ENCODE peak calls at places on chromosomes 4 and X, in eight cellular contexts. X is H54; S is dermis microvascular lymphatic vessel endothelial cell; E is nephron progenitor cell; I is fibroblast of mammary gland; U is CD8-positive, alpha-beta memory T cell; D is GM19239; K is fibroblast of lung. B is an unnamed sample.

GRCh38 chrX:5842601-5843000 is 386.1 kb downstream of the NLGN4X start:
- DNase-seq in X (no peak), S (no peak), E (no peak), I (no peak), U (no peak), D (no peak), K (no peak), B (no peak)

GRCh38 chr4:125359960-125360628 is 45.3 kb downstream of the FAT4 start:
- DNase-seq in X (no peak), S (no peak), E (no peak), I (no peak), U (no peak), D (no peak), K (no peak), B (no peak)

GRCh38 chr4:153387981-153388380 is 43.5 kb downstream of the MND1 start:
- DNase-seq in X (no peak), S (no peak), E (no peak), I (no peak), U (no peak), D (no peak), K (no peak), B (no peak)

GRCh38 chrX:13898084-13898483 is 81.2 kb upstream of the GPM6B start:
- DNase-seq in X (no peak), S (no peak), E (peak; percentile 2), I (peak; percentile 89), U (no peak), D (peak; percentile 0), K (no peak), B (no peak)

GRCh38 chr4:123520376-123520775 is 123.8 kb downstream of the SPRY1 start:
- DNase-seq in X (no peak), S (no peak), E (no peak), I (no peak), U (no peak), D (no peak), K (no peak), B (no peak)

GRCh38 chrX:84467898-84468297 is 34.4 kb downstream of the HDX start:
- DNase-seq in X (no peak), S (no peak), E (no peak), I (no peak), U (no peak), D (no peak), K (no peak), B (no peak)

GRCh38 chrX:17077349-17077748 is 130.9 kb downstream of the REPS2 start:
- DNase-seq in X (no peak), S (no peak), E (no peak), I (peak; percentile 24), U (no peak), D (no peak), K (no peak), B (no peak)

GRCh38 chr4:173420324-173420752 is 21.4 kb upstream of the SCRG1 start:
- DNase-seq in X (no peak), S (no peak), E (no peak), I (peak; percentile 62), U (no peak), D (no peak), K (peak; percentile 23), B (no peak)

GRCh38 chr4:79514637-79515320 is 106.8 kb upstream of the GK2 start:
- DNase-seq in X (no peak), S (no peak), E (no peak), I (no peak), U (no peak), D (no peak), K (no peak), B (no peak)

GRCh38 chr4:68985442-68985841 is 33.8 kb upstream of the UGT2A3 start:
- DNase-seq in X (no peak), S (no peak), E (no peak), I (no peak), U (no peak), D (no peak), K (no peak), B (no peak)

GRCh38 chr4:8427761-8428287 is 12.7 kb downstream of the ACOX3 start:
- DNase-seq in X (no peak), S (peak; percentile 26), E (no peak), I (peak; percentile 42), U (no peak), D (no peak), K (peak; percentile 68), B (no peak)

GRCh38 chrX:131802836-131803626 is 220.1 kb upstream of the STK26 start:
- DNase-seq in X (peak; percentile 44), S (peak; percentile 55), E (no peak), I (peak; percentile 46), U (peak; percentile 1), D (no peak), K (peak; percentile 25), B (no peak)

GRCh38 chr4:4791299-4791798 is 68.1 kb upstream of the MSX1 start:
- DNase-seq in X (no peak), S (no peak), E (no peak), I (peak; percentile 52), U (no peak), D (no peak), K (peak; percentile 52), B (no peak)

GRCh38 chr4:158760866-158761265 is 8.0 kb upstream of the FNIP2 start:
- DNase-seq in X (no peak), S (no peak), E (no peak), I (peak; percentile 24), U (no peak), D (no peak), K (peak; percentile 85), B (no peak)

GRCh38 chrX:140040397-140040796 is 75.1 kb upstream of the CXorf66 start:
- DNase-seq in X (peak; percentile 4), S (no peak), E (no peak), I (no peak), U (no peak), D (no peak), K (peak; percentile 64), B (no peak)

GRCh38 chrX:13013353-13014110 is 30.9 kb downstream of the FAM9C start:
- DNase-seq in X (no peak), S (no peak), E (no peak), I (peak; percentile 21), U (no peak), D (no peak), K (no peak), B (peak; percentile 16)

GRCh38 chr4:74045247-74045646 is 6.8 kb upstream of the CXCL3 start:
- DNase-seq in X (no peak), S (no peak), E (no peak), I (no peak), U (no peak), D (no peak), K (no peak), B (no peak)

GRCh38 chr4:55547461-55547770 is 707 bp upstream of the CLOCK start:
- DNase-seq in X (no peak), S (no peak), E (peak; percentile 73), I (no peak), U (no peak), D (no peak), K (peak; percentile 58), B (no peak)

GRCh38 chrX:10514891-10515290 is 105.5 kb downstream of the MID1 start:
- DNase-seq in X (no peak), S (no peak), E (no peak), I (peak; percentile 42), U (no peak), D (no peak), K (peak; percentile 55), B (no peak)

GRCh38 chrX:39556056-39556455 is 541.7 kb downstream of the BCOR start:
- DNase-seq in X (no peak), S (no peak), E (no peak), I (no peak), U (no peak), D (no peak), K (no peak), B (no peak)

GRCh38 chrX:44382871-44383270 is 39.4 kb upstream of the EFHC2 start:
- DNase-seq in X (no peak), S (no peak), E (no peak), I (peak; percentile 44), U (no peak), D (no peak), K (peak; percentile 10), B (no peak)

GRCh38 chr4:182179105-182179504 is 64.1 kb upstream of the TENM3 start:
- DNase-seq in X (no peak), S (no peak), E (no peak), I (peak; percentile 77), U (no peak), D (no peak), K (peak; percentile 87), B (no peak)

GRCh38 chr4:72948080-72948479 is 121.4 kb downstream of the COX18 start:
- DNase-seq in X (no peak), S (no peak), E (no peak), I (no peak), U (no peak), D (no peak), K (no peak), B (no peak)

GRCh38 chr4:133588306-133588705 is 439.2 kb downstream of the PCDH10 start:
- DNase-seq in X (no peak), S (no peak), E (no peak), I (no peak), U (no peak), D (no peak), K (peak; percentile 85), B (no peak)

GRCh38 chr4:53919605-53920004 is 144.8 kb downstream of the CHIC2 start:
- DNase-seq in X (no peak), S (no peak), E (no peak), I (no peak), U (no peak), D (no peak), K (no peak), B (no peak)

GRCh38 chr4:56655627-56656345 is 25.3 kb downstream of the HOPX start:
- DNase-seq in X (no peak), S (no peak), E (peak; percentile 61), I (no peak), U (no peak), D (no peak), K (no peak), B (peak; percentile 22)

GRCh38 chr4:105215609-105216313 is 69.1 kb downstream of the TET2 start:
- DNase-seq in X (no peak), S (no peak), E (no peak), I (peak; percentile 30), U (no peak), D (no peak), K (peak; percentile 60), B (no peak)

GRCh38 chr4:176883681-176884418 is 91.1 kb upstream of the VEGFC start:
- DNase-seq in X (peak; percentile 7), S (no peak), E (no peak), I (peak; percentile 87), U (no peak), D (no peak), K (peak; percentile 95), B (no peak)

GRCh38 chrX:96386981-96387380 is 297.7 kb upstream of the DIAPH2 start:
- DNase-seq in X (no peak), S (no peak), E (no peak), I (no peak), U (no peak), D (no peak), K (no peak), B (no peak)

GRCh38 chr4:27666943-27667342 is 806.3 kb downstream of the STIM2 start:
- DNase-seq in X (no peak), S (no peak), E (no peak), I (peak; percentile 22), U (no peak), D (no peak), K (no peak), B (no peak)

GRCh38 chr4:3707423-3708102 is 58.6 kb upstream of the ADRA2C start:
- DNase-seq in X (no peak), S (no peak), E (no peak), I (no peak), U (no peak), D (no peak), K (no peak), B (no peak)

GRCh38 chrX:82748901-82749505 is 759.1 kb upstream of the POU3F4 start:
- DNase-seq in X (no peak), S (no peak), E (no peak), I (peak; percentile 37), U (no peak), D (no peak), K (peak; percentile 30), B (no peak)

GRCh38 chr4:48410812-48411211 is 69.5 kb downstream of the SLAIN2 start:
- DNase-seq in X (no peak), S (no peak), E (no peak), I (no peak), U (no peak), D (no peak), K (no peak), B (no peak)

GRCh38 chr4:159540501-159540900 is 437.6 kb downstream of the RAPGEF2 start:
- DNase-seq in X (no peak), S (no peak), E (no peak), I (no peak), U (no peak), D (no peak), K (no peak), B (no peak)